ENCODE peak calls at places on chromosomes 12 and 14, in seven cellular contexts. One of them, this sample, is unnamed.

GRCh38 chr12:84912191-84913142 is at the start of gene SLC6A15:
- DNase-seq in effector CD4-positive, alpha-beta T cell: no peak
- DNase-seq in IMR-90: peak
- DNase-seq in T-cell: no peak
- DNase-seq in activated effector memory CD4-positive, alpha-beta T cell treated with Interleukin-2 at 50 U/mL for 16 hours: no peak
- DNase-seq in RWPE1: peak
- DNase-seq in GM10248: peak
- DNase-seq in this sample: no peak

GRCh38 chr14:105219043-105219612 is 29.2 kb upstream of the BTBD6 start:
- DNase-seq in effector CD4-positive, alpha-beta T cell: no peak
- DNase-seq in IMR-90: no peak
- DNase-seq in T-cell: no peak
- DNase-seq in activated effector memory CD4-positive, alpha-beta T cell treated with Interleukin-2 at 50 U/mL for 16 hours: no peak
- DNase-seq in RWPE1: no peak
- DNase-seq in GM10248: no peak
- DNase-seq in this sample: no peak

GRCh38 chr12:122064780-122065588 is 13.6 kb upstream of the MLXIP start:
- DNase-seq in effector CD4-positive, alpha-beta T cell: no peak
- DNase-seq in IMR-90: peak
- DNase-seq in T-cell: no peak
- DNase-seq in activated effector memory CD4-positive, alpha-beta T cell treated with Interleukin-2 at 50 U/mL for 16 hours: no peak
- DNase-seq in RWPE1: peak
- DNase-seq in GM10248: no peak
- DNase-seq in this sample: no peak

GRCh38 chr12:105343836-105344235 is 13.3 kb downstream of the C12orf75 start:
- DNase-seq in effector CD4-positive, alpha-beta T cell: no peak
- DNase-seq in IMR-90: no peak
- DNase-seq in T-cell: no peak
- DNase-seq in activated effector memory CD4-positive, alpha-beta T cell treated with Interleukin-2 at 50 U/mL for 16 hours: no peak
- DNase-seq in RWPE1: no peak
- DNase-seq in GM10248: no peak
- DNase-seq in this sample: no peak

GRCh38 chr14:96852823-96853422 is 55.7 kb downstream of the VRK1 start:
- DNase-seq in effector CD4-positive, alpha-beta T cell: no peak
- DNase-seq in IMR-90: peak
- DNase-seq in T-cell: no peak
- DNase-seq in activated effector memory CD4-positive, alpha-beta T cell treated with Interleukin-2 at 50 U/mL for 16 hours: no peak
- DNase-seq in RWPE1: peak
- DNase-seq in GM10248: peak
- DNase-seq in this sample: peak

GRCh38 chr12:79482323-79482722 is 208.4 kb downstream of the PAWR start:
- DNase-seq in effector CD4-positive, alpha-beta T cell: no peak
- DNase-seq in IMR-90: no peak
- DNase-seq in T-cell: no peak
- DNase-seq in activated effector memory CD4-positive, alpha-beta T cell treated with Interleukin-2 at 50 U/mL for 16 hours: no peak
- DNase-seq in RWPE1: no peak
- DNase-seq in GM10248: no peak
- DNase-seq in this sample: no peak

GRCh38 chr12:20211537-20211936 is 156.8 kb upstream of the PDE3A start:
- DNase-seq in effector CD4-positive, alpha-beta T cell: no peak
- DNase-seq in IMR-90: no peak
- DNase-seq in T-cell: no peak
- DNase-seq in activated effector memory CD4-positive, alpha-beta T cell treated with Interleukin-2 at 50 U/mL for 16 hours: no peak
- DNase-seq in RWPE1: no peak
- DNase-seq in GM10248: no peak
- DNase-seq in this sample: no peak

GRCh38 chr12:31298510-31298904 is 27.4 kb downstream of the SINHCAF start:
- DNase-seq in effector CD4-positive, alpha-beta T cell: no peak
- DNase-seq in IMR-90: no peak
- DNase-seq in T-cell: no peak
- DNase-seq in activated effector memory CD4-positive, alpha-beta T cell treated with Interleukin-2 at 50 U/mL for 16 hours: no peak
- DNase-seq in RWPE1: no peak
- DNase-seq in GM10248: no peak
- DNase-seq in this sample: no peak

GRCh38 chr12:76623929-76624328 is 64.4 kb upstream of the OSBPL8 start:
- DNase-seq in effector CD4-positive, alpha-beta T cell: no peak
- DNase-seq in IMR-90: peak
- DNase-seq in T-cell: no peak
- DNase-seq in activated effector memory CD4-positive, alpha-beta T cell treated with Interleukin-2 at 50 U/mL for 16 hours: no peak
- DNase-seq in RWPE1: no peak
- DNase-seq in GM10248: no peak
- DNase-seq in this sample: no peak

GRCh38 chr14:73896521-73896920 is 9.9 kb downstream of the ZNF410 start:
- DNase-seq in effector CD4-positive, alpha-beta T cell: no peak
- DNase-seq in IMR-90: peak
- DNase-seq in T-cell: no peak
- DNase-seq in activated effector memory CD4-positive, alpha-beta T cell treated with Interleukin-2 at 50 U/mL for 16 hours: no peak
- DNase-seq in RWPE1: no peak
- DNase-seq in GM10248: no peak
- DNase-seq in this sample: no peak

GRCh38 chr12:98532687-98533304 is 17.4 kb downstream of the TMPO start:
- DNase-seq in effector CD4-positive, alpha-beta T cell: peak
- DNase-seq in IMR-90: peak
- DNase-seq in T-cell: no peak
- DNase-seq in activated effector memory CD4-positive, alpha-beta T cell treated with Interleukin-2 at 50 U/mL for 16 hours: no peak
- DNase-seq in RWPE1: peak
- DNase-seq in GM10248: no peak
- DNase-seq in this sample: peak

GRCh38 chr14:100531591-100532121 is 55.6 kb downstream of the BEGAIN start:
- DNase-seq in effector CD4-positive, alpha-beta T cell: no peak
- DNase-seq in IMR-90: no peak
- DNase-seq in T-cell: no peak
- DNase-seq in activated effector memory CD4-positive, alpha-beta T cell treated with Interleukin-2 at 50 U/mL for 16 hours: no peak
- DNase-seq in RWPE1: no peak
- DNase-seq in GM10248: no peak
- DNase-seq in this sample: no peak

GRCh38 chr14:44317433-44317746 is 189.7 kb downstream of the FSCB start:
- DNase-seq in effector CD4-positive, alpha-beta T cell: no peak
- DNase-seq in IMR-90: no peak
- DNase-seq in T-cell: no peak
- DNase-seq in activated effector memory CD4-positive, alpha-beta T cell treated with Interleukin-2 at 50 U/mL for 16 hours: no peak
- DNase-seq in RWPE1: no peak
- DNase-seq in GM10248: no peak
- DNase-seq in this sample: no peak

GRCh38 chr12:118058227-118058626 is 2.8 kb downstream of the WSB2 start:
- DNase-seq in effector CD4-positive, alpha-beta T cell: no peak
- DNase-seq in IMR-90: no peak
- DNase-seq in T-cell: no peak
- DNase-seq in activated effector memory CD4-positive, alpha-beta T cell treated with Interleukin-2 at 50 U/mL for 16 hours: no peak
- DNase-seq in RWPE1: no peak
- DNase-seq in GM10248: no peak
- DNase-seq in this sample: no peak

GRCh38 chr14:64800000-64800399 is 79.7 kb downstream of the SPTB start:
- DNase-seq in effector CD4-positive, alpha-beta T cell: no peak
- DNase-seq in IMR-90: peak
- DNase-seq in T-cell: no peak
- DNase-seq in activated effector memory CD4-positive, alpha-beta T cell treated with Interleukin-2 at 50 U/mL for 16 hours: no peak
- DNase-seq in RWPE1: no peak
- DNase-seq in GM10248: no peak
- DNase-seq in this sample: no peak

GRCh38 chr14:70808402-70809237 is 693 bp downstream of the MAP3K9 start:
- DNase-seq in effector CD4-positive, alpha-beta T cell: peak
- DNase-seq in IMR-90: no peak
- DNase-seq in T-cell: peak
- DNase-seq in activated effector memory CD4-positive, alpha-beta T cell treated with Interleukin-2 at 50 U/mL for 16 hours: peak
- DNase-seq in RWPE1: peak
- DNase-seq in GM10248: peak
- DNase-seq in this sample: no peak

GRCh38 chr12:26630546-26631027 is 202.4 kb downstream of the ITPR2 start:
- DNase-seq in effector CD4-positive, alpha-beta T cell: no peak
- DNase-seq in IMR-90: peak
- DNase-seq in T-cell: no peak
- DNase-seq in activated effector memory CD4-positive, alpha-beta T cell treated with Interleukin-2 at 50 U/mL for 16 hours: no peak
- DNase-seq in RWPE1: no peak
- DNase-seq in GM10248: no peak
- DNase-seq in this sample: no peak

GRCh38 chr12:68180792-68181744 is 21.5 kb upstream of the IFNG start:
- DNase-seq in effector CD4-positive, alpha-beta T cell: no peak
- DNase-seq in IMR-90: no peak
- DNase-seq in T-cell: no peak
- DNase-seq in activated effector memory CD4-positive, alpha-beta T cell treated with Interleukin-2 at 50 U/mL for 16 hours: no peak
- DNase-seq in RWPE1: no peak
- DNase-seq in GM10248: no peak
- DNase-seq in this sample: no peak

GRCh38 chr12:43210437-43211197 is 341.4 kb downstream of the ADAMTS20 start:
- DNase-seq in effector CD4-positive, alpha-beta T cell: no peak
- DNase-seq in IMR-90: peak
- DNase-seq in T-cell: no peak
- DNase-seq in activated effector memory CD4-positive, alpha-beta T cell treated with Interleukin-2 at 50 U/mL for 16 hours: no peak
- DNase-seq in RWPE1: no peak
- DNase-seq in GM10248: peak
- DNase-seq in this sample: no peak

GRCh38 chr14:89640141-89640540 is 223.1 kb upstream of the FOXN3 start:
- DNase-seq in effector CD4-positive, alpha-beta T cell: no peak
- DNase-seq in IMR-90: peak
- DNase-seq in T-cell: no peak
- DNase-seq in activated effector memory CD4-positive, alpha-beta T cell treated with Interleukin-2 at 50 U/mL for 16 hours: no peak
- DNase-seq in RWPE1: no peak
- DNase-seq in GM10248: no peak
- DNase-seq in this sample: no peak

GRCh38 chr14:102591372-102591943 is 991 bp upstream of the RCOR1 start:
- DNase-seq in effector CD4-positive, alpha-beta T cell: peak
- DNase-seq in IMR-90: peak
- DNase-seq in T-cell: peak
- DNase-seq in activated effector memory CD4-positive, alpha-beta T cell treated with Interleukin-2 at 50 U/mL for 16 hours: no peak
- DNase-seq in RWPE1: no peak
- DNase-seq in GM10248: no peak
- DNase-seq in this sample: no peak

This sample was measured in keratinocyte.